ENCODE peak calls at places on chromosomes 11 and 22, in seven cellular contexts. One of them, this sample, is unnamed.

GRCh38 chr11:44760917-44761545 is 34.3 kb downstream of the TSPAN18 start:
- DNase-seq in lower lobe of right lung: no peak
- DNase-seq in CD8-positive, alpha-beta T cell: no peak
- DNase-seq in NT2/D1: peak; percentile 82
- DNase-seq in tibial artery: peak; percentile 76
- DNase-seq in small intestine: peak; percentile 90
- DNase-seq in MM.1S: no peak
- DNase-seq in this sample: no peak

GRCh38 chr11:69892237-69892985 is 73.2 kb upstream of the FGF3 start:
- DNase-seq in CD8-positive, alpha-beta T cell: no peak
- DNase-seq in NT2/D1: no peak
- DNase-seq in tibial artery: no peak
- DNase-seq in small intestine: no peak
- DNase-seq in lower lobe of right lung: no peak
- DNase-seq in MM.1S: no peak
- DNase-seq in this sample: no peak

GRCh38 chr22:50695421-50696250 is 23.0 kb downstream of the SHANK3 start:
- DNase-seq in CD8-positive, alpha-beta T cell: no peak
- DNase-seq in tibial artery: no peak
- DNase-seq in small intestine: no peak
- DNase-seq in MM.1S: no peak
- DNase-seq in lower lobe of right lung: peak; percentile 30
- DNase-seq in NT2/D1: no peak
- DNase-seq in this sample: no peak

GRCh38 chr11:93407777-93408401 is 77.3 kb downstream of the DEUP1 start:
- DNase-seq in NT2/D1: no peak
- DNase-seq in CD8-positive, alpha-beta T cell: no peak
- DNase-seq in small intestine: no peak
- DNase-seq in MM.1S: no peak
- DNase-seq in tibial artery: no peak
- DNase-seq in lower lobe of right lung: no peak
- DNase-seq in this sample: no peak

GRCh38 chr22:39179401-39179827 is 26.9 kb upstream of the CBX7 start:
- DNase-seq in tibial artery: no peak
- DNase-seq in CD8-positive, alpha-beta T cell: no peak
- DNase-seq in MM.1S: no peak
- DNase-seq in small intestine: no peak
- DNase-seq in NT2/D1: no peak
- DNase-seq in lower lobe of right lung: no peak
- DNase-seq in this sample: no peak

GRCh38 chr11:47797633-47798032 is 30.5 kb upstream of the FNBP4 start:
- DNase-seq in MM.1S: no peak
- DNase-seq in tibial artery: no peak
- DNase-seq in small intestine: peak; percentile 7
- DNase-seq in NT2/D1: no peak
- DNase-seq in CD8-positive, alpha-beta T cell: peak; percentile 4
- DNase-seq in lower lobe of right lung: no peak
- DNase-seq in this sample: peak; percentile 54

GRCh38 chr11:121312483-121312882 is 19.9 kb downstream of the SC5D start:
- DNase-seq in NT2/D1: no peak
- DNase-seq in lower lobe of right lung: no peak
- DNase-seq in tibial artery: no peak
- DNase-seq in CD8-positive, alpha-beta T cell: no peak
- DNase-seq in MM.1S: no peak
- DNase-seq in small intestine: no peak
- DNase-seq in this sample: no peak

GRCh38 chr11:30128269-30128932 is 102.4 kb upstream of the FSHB start:
- DNase-seq in small intestine: peak; percentile 5
- DNase-seq in CD8-positive, alpha-beta T cell: no peak
- DNase-seq in NT2/D1: no peak
- DNase-seq in tibial artery: no peak
- DNase-seq in lower lobe of right lung: no peak
- DNase-seq in MM.1S: no peak
- DNase-seq in this sample: no peak

GRCh38 chr22:45376703-45377102 is 36.7 kb downstream of the SMC1B start:
- DNase-seq in small intestine: no peak
- DNase-seq in CD8-positive, alpha-beta T cell: no peak
- DNase-seq in MM.1S: no peak
- DNase-seq in NT2/D1: no peak
- DNase-seq in tibial artery: peak; percentile 76
- DNase-seq in lower lobe of right lung: no peak
- DNase-seq in this sample: no peak

GRCh38 chr11:125082611-125083311 is 19.7 kb downstream of the SLC37A2 start:
- DNase-seq in small intestine: no peak
- DNase-seq in CD8-positive, alpha-beta T cell: no peak
- DNase-seq in lower lobe of right lung: no peak
- DNase-seq in MM.1S: no peak
- DNase-seq in tibial artery: no peak
- DNase-seq in NT2/D1: no peak
- DNase-seq in this sample: no peak

GRCh38 chr11:34351051-34351450 is 6.8 kb downstream of the ABTB2 start:
- DNase-seq in tibial artery: no peak
- DNase-seq in MM.1S: no peak
- DNase-seq in lower lobe of right lung: no peak
- DNase-seq in small intestine: no peak
- DNase-seq in NT2/D1: no peak
- DNase-seq in CD8-positive, alpha-beta T cell: no peak
- DNase-seq in this sample: no peak

GRCh38 chr22:25210831-25211230 is 8.6 kb upstream of the CRYBB2 start:
- DNase-seq in MM.1S: no peak
- DNase-seq in small intestine: no peak
- DNase-seq in tibial artery: no peak
- DNase-seq in CD8-positive, alpha-beta T cell: no peak
- DNase-seq in NT2/D1: no peak
- DNase-seq in lower lobe of right lung: no peak
- DNase-seq in this sample: no peak

GRCh38 chr11:79973701-79974626 is 533.1 kb upstream of the TENM4 start:
- DNase-seq in small intestine: peak; percentile 43
- DNase-seq in CD8-positive, alpha-beta T cell: no peak
- DNase-seq in NT2/D1: peak; percentile 47
- DNase-seq in lower lobe of right lung: no peak
- DNase-seq in tibial artery: no peak
- DNase-seq in MM.1S: no peak
- DNase-seq in this sample: no peak

GRCh38 chr11:69178819-69179482 is 23.2 kb downstream of the SMIM38 start:
- DNase-seq in small intestine: no peak
- DNase-seq in NT2/D1: no peak
- DNase-seq in tibial artery: no peak
- DNase-seq in MM.1S: no peak
- DNase-seq in lower lobe of right lung: no peak
- DNase-seq in CD8-positive, alpha-beta T cell: no peak
- DNase-seq in this sample: no peak

GRCh38 chr22:25332386-25332785 is 112.9 kb downstream of the CRYBB2 start:
- DNase-seq in small intestine: no peak
- DNase-seq in MM.1S: no peak
- DNase-seq in tibial artery: no peak
- DNase-seq in CD8-positive, alpha-beta T cell: no peak
- DNase-seq in lower lobe of right lung: no peak
- DNase-seq in NT2/D1: no peak
- DNase-seq in this sample: no peak

GRCh38 chr22:41589260-41589600 is 410 bp downstream of the PMM1 start:
- DNase-seq in CD8-positive, alpha-beta T cell: no peak
- DNase-seq in tibial artery: no peak
- DNase-seq in NT2/D1: no peak
- DNase-seq in MM.1S: peak; percentile 21
- DNase-seq in small intestine: peak; percentile 23
- DNase-seq in lower lobe of right lung: peak; percentile 58
- DNase-seq in this sample: no peak

GRCh38 chr22:33787645-33788456 is 132.4 kb downstream of the LARGE1 start:
- DNase-seq in small intestine: no peak
- DNase-seq in tibial artery: no peak
- DNase-seq in CD8-positive, alpha-beta T cell: no peak
- DNase-seq in MM.1S: peak; percentile 45
- DNase-seq in lower lobe of right lung: no peak
- DNase-seq in NT2/D1: no peak
- DNase-seq in this sample: no peak

GRCh38 chr11:29119116-29119515 is 897.7 kb downstream of the KCNA4 start:
- DNase-seq in MM.1S: no peak
- DNase-seq in NT2/D1: no peak
- DNase-seq in tibial artery: no peak
- DNase-seq in CD8-positive, alpha-beta T cell: no peak
- DNase-seq in lower lobe of right lung: no peak
- DNase-seq in small intestine: no peak
- DNase-seq in this sample: no peak

GRCh38 chr11:126512251-126512650 is 156.8 kb downstream of the ST3GAL4 start:
- DNase-seq in lower lobe of right lung: no peak
- DNase-seq in MM.1S: no peak
- DNase-seq in tibial artery: no peak
- DNase-seq in NT2/D1: no peak
- DNase-seq in small intestine: no peak
- DNase-seq in CD8-positive, alpha-beta T cell: no peak
- DNase-seq in this sample: no peak
- H3K4me1 ChIP-seq in lower lobe of right lung: no peaks in the 10 kb centered on the region
- H3K4me1 ChIP-seq in MM.1S: no peaks in the 10 kb centered on the region
- H3K4me1 ChIP-seq in tibial artery: no peaks in the 10 kb centered on the region
- H3K4me1 ChIP-seq in NT2/D1: no peaks in the 10 kb centered on the region
- H3K4me1 ChIP-seq in small intestine: no peaks in the 10 kb centered on the region
- H3K4me1 ChIP-seq in CD8-positive, alpha-beta T cell: no peaks in the 10 kb centered on the region
- H3K4me1 ChIP-seq in this sample: no peaks in the 10 kb centered on the region

DNA sequence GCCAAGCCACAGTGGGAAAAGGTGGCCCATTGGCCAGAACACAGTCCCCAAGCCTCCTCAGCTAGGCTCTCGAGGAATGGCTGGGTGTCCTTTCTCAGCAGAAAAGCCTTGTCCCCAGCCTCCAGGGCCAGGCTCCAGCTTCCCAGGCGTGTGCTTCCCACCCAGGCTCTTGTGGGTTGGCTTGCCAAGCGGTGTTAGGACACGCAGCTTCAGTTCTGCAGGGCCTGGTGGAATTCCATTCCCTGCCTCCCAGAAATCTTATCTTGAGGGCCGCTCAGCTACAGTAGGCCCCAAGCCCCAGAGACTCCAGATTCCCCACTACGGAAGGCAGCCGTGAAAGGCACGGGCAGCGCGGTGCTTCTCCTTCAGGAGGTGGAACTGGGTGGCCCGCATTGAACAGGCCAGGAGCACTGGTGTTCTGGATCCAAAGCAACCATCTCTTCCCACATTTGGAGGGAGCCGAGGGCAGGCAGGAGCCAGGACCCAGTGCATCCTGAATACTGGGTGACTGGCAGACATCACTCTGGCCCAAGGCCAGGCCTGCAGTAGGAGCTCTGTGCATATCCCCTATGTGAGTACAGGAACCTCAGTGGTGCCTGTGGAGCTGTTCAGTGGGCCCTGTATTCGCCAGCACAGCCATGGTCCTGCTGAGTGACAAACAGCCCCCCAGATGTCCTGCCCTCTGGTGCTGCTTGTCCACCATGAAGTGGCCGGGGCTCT is 16.7 kb upstream of the KCNQ1OT1 start:
- DNase-seq in CD8-positive, alpha-beta T cell: no peak
- DNase-seq in NT2/D1: no peak
- DNase-seq in lower lobe of right lung: no peak
- DNase-seq in MM.1S: no peak
- DNase-seq in small intestine: no peak
- DNase-seq in tibial artery: no peak
- DNase-seq in this sample: no peak
- H3K27me3 ChIP-seq in CD8-positive, alpha-beta T cell: no peaks in the 10 kb centered on the region
- H3K27me3 ChIP-seq in NT2/D1: peaks cover 95% of the 10 kb centered on the region
- H3K27me3 ChIP-seq in lower lobe of right lung: no peaks in the 10 kb centered on the region
- H3K27me3 ChIP-seq in MM.1S: no peaks in the 10 kb centered on the region
- H3K27me3 ChIP-seq in small intestine: no peaks in the 10 kb centered on the region
- H3K27me3 ChIP-seq in tibial artery: peaks cover 17% of the 10 kb centered on the region
- H3K27me3 ChIP-seq in this sample: no peaks in the 10 kb centered on the region

GRCh38 chr11:128487978-128488377 is 99.4 kb downstream of the ETS1 start:
- DNase-seq in CD8-positive, alpha-beta T cell: no peak
- DNase-seq in small intestine: no peak
- DNase-seq in lower lobe of right lung: no peak
- DNase-seq in NT2/D1: no peak
- DNase-seq in tibial artery: no peak
- DNase-seq in MM.1S: no peak
- DNase-seq in this sample: no peak
- H3K4me1 ChIP-seq in CD8-positive, alpha-beta T cell: peaks cover 97% of the 10 kb centered on the region
- H3K4me1 ChIP-seq in small intestine: peaks cover 10% of the 10 kb centered on the region
- H3K4me1 ChIP-seq in lower lobe of right lung: peaks cover 59% of the 10 kb centered on the region
- H3K4me1 ChIP-seq in NT2/D1: no peaks in the 10 kb centered on the region
- H3K4me1 ChIP-seq in tibial artery: peaks cover 41% of the 10 kb centered on the region
- H3K4me1 ChIP-seq in MM.1S: peaks cover 21% of the 10 kb centered on the region
- H3K4me1 ChIP-seq in this sample: peaks cover 100% of the 10 kb centered on the region

GRCh38 chr22:19764636-19765476 is 4.3 kb downstream of the TBX1 start:
- DNase-seq in NT2/D1: no peak
- DNase-seq in lower lobe of right lung: no peak
- DNase-seq in small intestine: no peak
- DNase-seq in CD8-positive, alpha-beta T cell: no peak
- DNase-seq in MM.1S: no peak
- DNase-seq in tibial artery: no peak
- DNase-seq in this sample: no peak
- H3K27me3 ChIP-seq in NT2/D1: peaks cover 86% of the 10 kb centered on the region
- H3K27me3 ChIP-seq in lower lobe of right lung: peaks cover 91% of the 10 kb centered on the region
- H3K27me3 ChIP-seq in small intestine: peaks cover 24% of the 10 kb centered on the region
- H3K27me3 ChIP-seq in CD8-positive, alpha-beta T cell: peaks cover 34% of the 10 kb centered on the region
- H3K27me3 ChIP-seq in MM.1S: peaks cover 82% of the 10 kb centered on the region
- H3K27me3 ChIP-seq in tibial artery: peaks cover 89% of the 10 kb centered on the region
- H3K27me3 ChIP-seq in this sample: peaks cover 8% of the 10 kb centered on the region

DNA sequence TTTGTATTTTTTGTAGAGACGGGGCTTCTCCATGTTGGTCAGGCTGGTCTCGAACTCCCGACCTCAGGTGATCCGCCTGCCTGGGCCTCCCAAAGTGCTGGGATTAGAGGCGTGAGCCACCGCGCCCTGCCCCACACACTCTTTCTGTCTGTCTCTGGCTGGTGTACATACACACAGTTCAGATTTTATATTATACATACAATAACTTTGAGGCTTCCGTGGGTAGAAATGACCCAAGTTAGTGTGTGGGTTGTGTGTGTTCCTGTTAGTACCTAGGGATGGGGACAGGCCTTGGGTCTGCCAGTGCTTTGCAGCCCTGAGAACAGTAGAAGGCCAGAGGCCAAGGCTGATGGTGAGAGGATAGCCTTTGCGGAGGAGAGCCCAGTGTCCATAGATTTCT is 2.8 kb downstream of the ZBTB16 start:
- DNase-seq in tibial artery: no peak
- DNase-seq in CD8-positive, alpha-beta T cell: no peak
- DNase-seq in small intestine: no peak
- DNase-seq in MM.1S: no peak
- DNase-seq in lower lobe of right lung: no peak
- DNase-seq in NT2/D1: no peak
- DNase-seq in this sample: no peak
- H3K4me1 ChIP-seq in tibial artery: peaks cover 67% of the 10 kb centered on the region
- H3K4me1 ChIP-seq in CD8-positive, alpha-beta T cell: peaks cover 21% of the 10 kb centered on the region
- H3K4me1 ChIP-seq in small intestine: no peaks in the 10 kb centered on the region
- H3K4me1 ChIP-seq in MM.1S: no peaks in the 10 kb centered on the region
- H3K4me1 ChIP-seq in lower lobe of right lung: peaks cover 69% of the 10 kb centered on the region
- H3K4me1 ChIP-seq in NT2/D1: peaks cover 6% of the 10 kb centered on the region
- H3K4me1 ChIP-seq in this sample: peaks cover 26% of the 10 kb centered on the region

GRCh38 chr11:132992838-132993680 is 539.2 kb downstream of the OPCML start:
- DNase-seq in MM.1S: no peak
- DNase-seq in CD8-positive, alpha-beta T cell: no peak
- DNase-seq in lower lobe of right lung: no peak
- DNase-seq in NT2/D1: no peak
- DNase-seq in small intestine: no peak
- DNase-seq in tibial artery: no peak
- DNase-seq in this sample: no peak
- H3K27me3 ChIP-seq in MM.1S: no peaks in the 10 kb centered on the region
- H3K27me3 ChIP-seq in CD8-positive, alpha-beta T cell: no peaks in the 10 kb centered on the region
- H3K27me3 ChIP-seq in lower lobe of right lung: peaks cover 29% of the 10 kb centered on the region
- H3K27me3 ChIP-seq in NT2/D1: peaks cover 40% of the 10 kb centered on the region
- H3K27me3 ChIP-seq in small intestine: no peaks in the 10 kb centered on the region
- H3K27me3 ChIP-seq in tibial artery: peaks cover 16% of the 10 kb centered on the region
- H3K27me3 ChIP-seq in this sample: no peaks in the 10 kb centered on the region

This sample was measured in CD4-positive, CD25-positive, alpha-beta regulatory T cell.